ENCODE peak calls at places on chromosomes 3 and 15, in five cellular contexts. I, F, P, K and Z are unnamed samples.

GRCh38 chr15:99592135-99592845 is 26.5 kb downstream of the MEF2A start:
- DNase-seq in K (no peak), I (peak; percentile 83), P (no peak), F (no peak), Z (no peak)

GRCh38 chr3:11200679-11200952 is 46.3 kb downstream of the HRH1 start:
- DNase-seq in P (no peak), K (no peak), F (no peak), I (peak; percentile 57), Z (no peak)

GRCh38 chr3:135964160-135964955 is 1.2 kb upstream of the PPP2R3A start:
- DNase-seq in F (no peak), K (no peak), I (no peak), P (no peak), Z (no peak)

GRCh38 chr3:113153499-113154107 is 57.8 kb upstream of the BOC start:
- DNase-seq in F (no peak), K (no peak), I (no peak), P (no peak), Z (no peak)

GRCh38 chr15:44029940-44030568 is 165.0 kb downstream of the FRMD5 start:
- DNase-seq in I (peak; percentile 55), F (no peak), P (no peak), K (no peak), Z (no peak)

GRCh38 chr15:37819191-37819590 is 115.2 kb upstream of the TMCO5A start:
- DNase-seq in I (peak; percentile 59), P (no peak), F (no peak), K (no peak), Z (no peak)

GRCh38 chr15:96335429-96335807 is 4.9 kb downstream of the NR2F2 start:
- DNase-seq in K (no peak), P (no peak), F (no peak), I (peak; percentile 53), Z (no peak)

GRCh38 chr15:68808091-68808490 is 12.6 kb downstream of the ANP32A start:
- DNase-seq in K (no peak), I (no peak), F (no peak), P (no peak), Z (no peak)

GRCh38 chr15:37095993-37096877 is 4.1 kb downstream of the MEIS2 start:
- DNase-seq in P (no peak), I (no peak), F (no peak), K (peak; percentile 29), Z (peak; percentile 26)

GRCh38 chr3:6260551-6261191 is 600.2 kb upstream of the GRM7 start:
- DNase-seq in P (no peak), F (no peak), K (no peak), I (no peak), Z (no peak)

GRCh38 chr3:51706788-51707731 is at the start of gene GRM2:
- DNase-seq in P (no peak), I (peak; percentile 77), K (peak; percentile 78), F (peak; percentile 79), Z (peak; percentile 89)

GRCh38 chr15:73951591-73951990 is 25.3 kb downstream of the LOXL1 start:
- DNase-seq in I (no peak), K (no peak), F (no peak), P (no peak), Z (no peak)

GRCh38 chr15:78638658-78639314 is 2.2 kb downstream of the CHRNB4 start:
- DNase-seq in K (no peak), P (peak; percentile 93), I (no peak), F (peak; percentile 47), Z (peak; percentile 87)

GRCh38 chr3:108090066-108090700 is 648 bp downstream of the CD47 start:
- DNase-seq in I (peak; percentile 39), K (peak; percentile 25), F (peak; percentile 37), P (no peak), Z (peak; percentile 13)

GRCh38 chr3:139107424-139108252 is 62.9 kb upstream of the PRR23C start:
- DNase-seq in P (no peak), K (no peak), F (no peak), I (no peak), Z (no peak)

GRCh38 chr15:62569460-62570404 is 404.6 kb upstream of the C2CD4B start:
- DNase-seq in K (peak; percentile 64), F (peak; percentile 39), P (peak; percentile 79), I (peak; percentile 84), Z (no peak)

GRCh38 chr3:189304465-189305341 is 132.9 kb downstream of the TPRG1 start:
- DNase-seq in I (peak; percentile 41), P (peak; percentile 72), K (no peak), F (no peak), Z (no peak)

GRCh38 chr15:82621970-82622369 is 25.2 kb downstream of the CPEB1 start:
- DNase-seq in K (no peak), P (peak; percentile 38), I (no peak), F (no peak), Z (no peak)

GRCh38 chr15:65085990-65086679 is 9.6 kb downstream of the KBTBD13 start:
- DNase-seq in I (no peak), K (no peak), P (peak; percentile 71), F (no peak), Z (peak; percentile 60)
- TF ChIP-seq CTCF in I (peak; percentile 41), K (peak; percentile 51), P (peak; percentile 56), F (peak; percentile 40), Z (peak; percentile 50)

GRCh38 chr3:64575211-64575844 is 112.5 kb downstream of the ADAMTS9 start:
- DNase-seq in P (peak; percentile 13), F (no peak), K (no peak), I (no peak), Z (peak; percentile 21)
- TF ChIP-seq CTCF in P (peak; percentile 21), F (peak; percentile 38), K (peak; percentile 56), I (peak; percentile 52), Z (peak; percentile 75)

GRCh38 chr15:75640483-75641175 is 605 bp upstream of the IMP3 start:
- DNase-seq in K (peak; percentile 38), F (no peak), I (peak; percentile 38), P (peak; percentile 78), Z (no peak)

GRCh38 chr15:75641603-75642002 is 1.6 kb upstream of the IMP3 start:
- DNase-seq in F (no peak), I (no peak), K (no peak), P (no peak), Z (no peak)

GRCh38 chr15:75639191-75639708 is 774 bp downstream of the IMP3 start:
- DNase-seq in P (no peak), K (no peak), F (no peak), I (peak; percentile 44), Z (no peak)

GRCh38 chr15:75639709-75640482 is at the start of gene IMP3:
- DNase-seq in K (peak; percentile 95), I (peak; percentile 94), P (peak; percentile 99), F (peak; percentile 95), Z (peak; percentile 90)

GRCh38 chr15:75641176-75641498 is 1.1 kb upstream of the IMP3 start:
- DNase-seq in P (no peak), K (no peak), F (no peak), I (no peak), Z (no peak)
- TF ChIP-seq CTCF in P (peak; percentile 34), K (no peak), F (no peak), I (no peak), Z (no peak)

GRCh38 chr15:75335313-75335704 is 554 bp upstream of the COMMD4 start:
- DNase-seq in F (no peak), I (no peak), K (no peak), P (no peak), Z (no peak)
- TF ChIP-seq CTCF in F (no peak), I (no peak), K (no peak), P (no peak), Z (no peak)